ENCODE peak calls at places on chromosome 21, in nine cellular contexts. R is AG04450; V is CD4-positive, alpha-beta memory T cell; T is ELR; J is endodermal cell; L is fibroblast of gingiva; D is AML-193; Q is effector memory CD8-positive, alpha-beta T cell; H is activated CD4-positive, alpha-beta T cell treated with anti-CD3 and anti-CD28 coated beads for 24 hours. E is an unnamed sample.

GRCh38 chr21:18318156-18318555 is 73.5 kb downstream of the CHODL start:
- DNase-seq in R (no peak), V (no peak), T (no peak), J (no peak), L (no peak), D (no peak), Q (no peak), H (no peak), E (no peak)

GRCh38 chr21:17351766-17352165 is 161.1 kb upstream of the CXADR start:
- DNase-seq in R (no peak), V (no peak), T (peak; percentile 43), J (no peak), L (no peak), D (no peak), Q (no peak), H (no peak), E (no peak)

GRCh38 chr21:41851090-41851790 is 27.9 kb downstream of the PRDM15 start:
- DNase-seq in R (no peak), V (no peak), T (no peak), J (no peak), L (no peak), D (no peak), Q (no peak), H (no peak), E (no peak)

GRCh38 chr21:45086342-45086958 is 12.1 kb downstream of the ADARB1 start:
- DNase-seq in R (no peak), V (no peak), T (no peak), J (no peak), L (no peak), D (no peak), Q (no peak), H (no peak), E (no peak)

GRCh38 chr21:34651642-34652041 is 17.2 kb upstream of the CLIC6 start:
- DNase-seq in R (no peak), V (no peak), T (no peak), J (no peak), L (no peak), D (no peak), Q (no peak), H (no peak), E (no peak)

GRCh38 chr21:45868086-45868485 is 113.5 kb upstream of the COL6A1 start:
- DNase-seq in R (no peak), V (no peak), T (no peak), J (no peak), L (no peak), D (no peak), Q (no peak), H (no peak), E (no peak)

GRCh38 chr21:42261832-42262200 is 42.9 kb downstream of the ABCG1 start:
- DNase-seq in R (no peak), V (no peak), T (no peak), J (no peak), L (no peak), D (no peak), Q (no peak), H (no peak), E (no peak)

GRCh38 chr21:41068411-41069304 is 99.3 kb upstream of the BACE2 start:
- DNase-seq in R (peak; percentile 8), V (peak; percentile 37), T (peak; percentile 35), J (peak; percentile 96), L (no peak), D (no peak), Q (no peak), H (peak; percentile 64), E (peak; percentile 19)

GRCh38 chr21:20882462-20883415 is 115.5 kb upstream of the NCAM2 start:
- DNase-seq in R (no peak), V (no peak), T (peak; percentile 56), J (peak; percentile 80), L (peak; percentile 60), D (peak; percentile 29), Q (no peak), H (no peak), E (no peak)

GRCh38 chr21:38958940-38959685 is 153.4 kb downstream of the ETS2 start:
- DNase-seq in R (no peak), V (no peak), T (peak; percentile 52), J (no peak), L (peak; percentile 73), D (peak; percentile 65), Q (no peak), H (no peak), E (no peak)

GRCh38 chr21:42535602-42536171 is 22.0 kb downstream of the SLC37A1 start:
- DNase-seq in R (no peak), V (no peak), T (no peak), J (no peak), L (no peak), D (no peak), Q (no peak), H (no peak), E (peak; percentile 75)

GRCh38 chr21:28633803-28634572 is 358.7 kb downstream of the LTN1 start:
- DNase-seq in R (no peak), V (no peak), T (peak; percentile 91), J (no peak), L (peak; percentile 74), D (no peak), Q (no peak), H (peak; percentile 0), E (no peak)

GRCh38 chr21:44965251-44966022 is 25.6 kb downstream of the SLX9 start:
- DNase-seq in R (peak; percentile 59), V (no peak), T (peak; percentile 63), J (no peak), L (peak; percentile 9), D (no peak), Q (no peak), H (no peak), E (no peak)

GRCh38 chr21:35995522-35996088 is 64.7 kb downstream of the SETD4 start:
- DNase-seq in R (no peak), V (no peak), T (no peak), J (no peak), L (no peak), D (no peak), Q (no peak), H (no peak), E (no peak)

GRCh38 chr21:45536301-45537081 is 5.7 kb downstream of the SLC19A1 start:
- DNase-seq in R (no peak), V (peak; percentile 23), T (no peak), J (peak; percentile 39), L (no peak), D (no peak), Q (no peak), H (no peak), E (no peak)

GRCh38 chr21:32900814-32901213 is 124.9 kb upstream of the OLIG2 start:
- DNase-seq in R (no peak), V (no peak), T (no peak), J (no peak), L (no peak), D (no peak), Q (no peak), H (no peak), E (no peak)

GRCh38 chr21:28742527-28742926 is 250.2 kb downstream of the LTN1 start:
- DNase-seq in R (no peak), V (no peak), T (peak; percentile 47), J (no peak), L (peak; percentile 55), D (no peak), Q (no peak), H (no peak), E (no peak)

GRCh38 chr21:14716761-14717396 is 170.8 kb upstream of the SAMSN1 start:
- DNase-seq in R (no peak), V (no peak), T (no peak), J (no peak), L (no peak), D (no peak), Q (no peak), H (no peak), E (no peak)

GRCh38 chr21:33171584-33172169 is 58.1 kb upstream of the IFNAR2 start:
- DNase-seq in R (no peak), V (no peak), T (no peak), J (no peak), L (no peak), D (no peak), Q (no peak), H (no peak), E (no peak)

GRCh38 chr21:36203603-36203889 is 46.9 kb downstream of the DOP1B start:
- DNase-seq in R (peak; percentile 64), V (no peak), T (peak; percentile 95), J (no peak), L (peak; percentile 38), D (no peak), Q (no peak), H (peak; percentile 28), E (no peak)

GRCh38 chr21:43994646-43995045 is 17.5 kb upstream of the TRAPPC10 start:
- DNase-seq in R (no peak), V (no peak), T (no peak), J (no peak), L (no peak), D (no peak), Q (no peak), H (no peak), E (no peak)

GRCh38 chr21:45577806-45578801 is 35.9 kb upstream of the SLC19A1 start:
- DNase-seq in R (no peak), V (no peak), T (no peak), J (peak; percentile 41), L (no peak), D (no peak), Q (no peak), H (no peak), E (no peak)

GRCh38 chr21:16554522-16554921 is 824.7 kb downstream of the USP25 start:
- DNase-seq in R (no peak), V (no peak), T (no peak), J (no peak), L (no peak), D (no peak), Q (no peak), H (no peak), E (no peak)

GRCh38 chr21:27953328-27954045 is 986.6 kb upstream of the ADAMTS5 start:
- DNase-seq in R (no peak), V (no peak), T (no peak), J (no peak), L (no peak), D (peak; percentile 25), Q (no peak), H (no peak), E (no peak)

GRCh38 chr21:14836950-14837349 is 227.8 kb downstream of the NRIP1 start:
- DNase-seq in R (no peak), V (no peak), T (peak; percentile 54), J (no peak), L (no peak), D (no peak), Q (no peak), H (no peak), E (no peak)

GRCh38 chr21:21921410-21922232 is 923.4 kb downstream of the NCAM2 start:
- DNase-seq in R (no peak), V (no peak), T (peak; percentile 59), J (no peak), L (no peak), D (no peak), Q (no peak), H (no peak), E (no peak)

GRCh38 chr21:46443910-46444309 is 14.8 kb upstream of the DIP2A start:
- DNase-seq in R (no peak), V (no peak), T (no peak), J (no peak), L (no peak), D (no peak), Q (no peak), H (no peak), E (no peak)

GRCh38 chr21:45078877-45079281 is 4.5 kb downstream of the ADARB1 start:
- DNase-seq in R (peak; percentile 18), V (peak; percentile 95), T (peak; percentile 94), J (no peak), L (peak; percentile 85), D (peak; percentile 96), Q (peak; percentile 68), H (peak; percentile 53), E (no peak)

GRCh38 chr21:33286600-33287456 is 20.7 kb downstream of the IL10RB start:
- DNase-seq in R (no peak), V (no peak), T (peak; percentile 32), J (no peak), L (peak; percentile 12), D (no peak), Q (no peak), H (no peak), E (no peak)

GRCh38 chr21:33039542-33039941 is 13.8 kb downstream of the OLIG2 start:
- DNase-seq in R (no peak), V (no peak), T (no peak), J (no peak), L (no peak), D (no peak), Q (no peak), H (no peak), E (no peak)

GRCh38 chr21:34910396-34910795 is 138.7 kb downstream of the RUNX1 start:
- DNase-seq in R (no peak), V (no peak), T (no peak), J (no peak), L (no peak), D (no peak), Q (no peak), H (no peak), E (no peak)